ENCODE peak calls at places on chromosomes 7 and 10, in five cellular contexts. X is posterior cingulate gyrus, U is T follicular helper cell, M is stomach, I is AG20443. K is an unnamed sample.

GRCh38 chr7:445563-446288 is 73.9 kb downstream of the PDGFA start:
- DNase-seq in M (no peak), I (no peak), X (no peak), U (no peak), K (no peak)

GRCh38 chr7:1080251-1080917 is 7.5 kb upstream of the GPER1 start:
- DNase-seq in X (no peak), I (no peak), M (no peak), U (no peak), K (no peak)

GRCh38 chr7:97025983-97026704 is 1.5 kb upstream of the DLX5 start:
- DNase-seq in I (no peak), X (peak), M (peak), U (no peak), K (peak)

GRCh38 chr10:131981429-131982184 is at the start of gene BNIP3:
- DNase-seq in U (peak), M (peak), X (peak), I (peak), K (peak)

GRCh38 chr10:109115179-109115578 is 808.1 kb downstream of the XPNPEP1 start:
- DNase-seq in X (no peak), M (no peak), I (no peak), U (no peak), K (no peak)

GRCh38 chr10:25682203-25682950 is 251.7 kb upstream of the MYO3A start:
- DNase-seq in U (no peak), I (peak), X (peak), M (no peak), K (peak)

GRCh38 chr10:116470768-116471415 is 43.2 kb downstream of the PNLIPRP3 start:
- DNase-seq in X (no peak), I (peak), U (no peak), M (no peak), K (peak)

GRCh38 chr7:111074071-111074771 is 16.7 kb upstream of the LRRN3 start:
- DNase-seq in M (no peak), X (no peak), I (no peak), U (no peak), K (no peak)

GRCh38 chr7:31083205-31083801 is 31.2 kb downstream of the ADCYAP1R1 start:
- DNase-seq in U (no peak), X (peak), I (no peak), M (no peak), K (no peak)

GRCh38 chr7:106794276-106795136 is 70.6 kb upstream of the PIK3CG start:
- DNase-seq in X (no peak), M (no peak), I (no peak), U (no peak), K (no peak)

GRCh38 chr7:107596881-107597581 is 17.0 kb downstream of the BCAP29 start:
- DNase-seq in M (no peak), U (no peak), I (no peak), X (no peak), K (no peak)

GRCh38 chr7:23955600-23956149 is 245.7 kb downstream of the STK31 start:
- DNase-seq in X (no peak), I (no peak), M (no peak), U (no peak), K (no peak)

GRCh38 chr10:89900554-89900953 is 199.2 kb downstream of the KIF20B start:
- DNase-seq in M (no peak), X (no peak), I (no peak), U (no peak), K (no peak)

GRCh38 chr7:143245123-143245522 is 18.1 kb upstream of the GSTK1 start:
- DNase-seq in U (no peak), M (no peak), X (no peak), I (peak), K (no peak)

GRCh38 chr7:27211084-27211446 is 11.2 kb upstream of the HOXA13 start:
- DNase-seq in M (no peak), I (no peak), X (no peak), U (no peak), K (no peak)

GRCh38 chr7:18494821-18495408 is 634 bp upstream of the HDAC9 start:
- DNase-seq in X (no peak), M (no peak), U (no peak), I (peak), K (peak)

GRCh38 chr7:105648561-105649401 is 67.5 kb upstream of the EFCAB10 start:
- DNase-seq in U (no peak), X (no peak), M (peak), I (no peak), K (peak)

GRCh38 chr10:104330168-104331117 is 7.8 kb downstream of the ITPRIP start:
- DNase-seq in U (no peak), M (no peak), X (no peak), I (peak), K (peak)

GRCh38 chr7:34841326-34841725 is 183.3 kb downstream of the NPSR1 start:
- DNase-seq in X (no peak), M (no peak), I (no peak), U (no peak), K (no peak)

GRCh38 chr7:158258411-158259130 is 329.1 kb downstream of the PTPRN2 start:
- DNase-seq in X (peak), U (no peak), M (no peak), I (no peak), K (no peak)

GRCh38 chr7:48617508-48617907 is 306.8 kb upstream of the CDC14C start:
- DNase-seq in I (no peak), X (no peak), M (no peak), U (no peak), K (no peak)

GRCh38 chr10:80075781-80076180 is 2.7 kb upstream of the TMEM254 start:
- DNase-seq in M (no peak), U (no peak), I (peak), X (no peak), K (no peak)

GRCh38 chr7:66952343-66953043 is 31.5 kb downstream of the TMEM248 start:
- DNase-seq in U (no peak), M (no peak), X (peak), I (peak), K (no peak)

GRCh38 chr10:95312986-95313495 is 22.2 kb upstream of the PDLIM1 start:
- DNase-seq in M (no peak), U (no peak), I (no peak), X (no peak), K (no peak)

GRCh38 chr7:151990567-151990966 is 34.3 kb downstream of the GALNTL5 start:
- DNase-seq in M (no peak), X (no peak), I (no peak), U (no peak), K (no peak)

GRCh38 chr10:102629661-102630614 is 14.3 kb upstream of the TRIM8 start:
- DNase-seq in X (peak), I (peak), M (no peak), U (no peak), K (no peak)

GRCh38 chr7:2555121-2556052 is at the start of gene BRAT1:
- DNase-seq in M (peak), U (peak), I (peak), X (peak), K (peak)

GRCh38 chr10:118950190-118950658 is 79.3 kb upstream of the NANOS1 start:
- DNase-seq in X (no peak), M (peak), I (peak), U (no peak), K (no peak)